ENCODE peak calls at places on chromosomes 3 and 15, in six cellular contexts. U, C, F, I, N and M are unnamed samples.

GRCh38 chr3:186772886-186773417 is 10.4 kb upstream of the EIF4A2 start:
- DNase-seq in U (peak), C (peak), F (peak), I (peak), N (no peak), M (no peak)

GRCh38 chr3:188608401-188608800 is 454.4 kb downstream of the LPP start:
- DNase-seq in U (no peak), C (no peak), F (no peak), I (no peak), N (no peak), M (no peak)

GRCh38 chr3:121096968-121097367 is 189.0 kb downstream of the STXBP5L start:
- DNase-seq in U (no peak), C (no peak), F (no peak), I (no peak), N (no peak), M (no peak)

GRCh38 chr3:184129012-184129411 is 6.1 kb upstream of the EIF2B5 start:
- DNase-seq in U (no peak), C (no peak), F (peak), I (no peak), N (peak), M (peak)

GRCh38 chr15:42688301-42688700 is 48.6 kb downstream of the CDAN1 start:
- DNase-seq in U (no peak), C (no peak), F (peak), I (no peak), N (peak), M (no peak)

GRCh38 chr3:487580-487979 is 291.0 kb downstream of the CHL1 start:
- DNase-seq in U (no peak), C (no peak), F (peak), I (no peak), N (peak), M (no peak)

GRCh38 chr3:161859870-161860450 is 363.4 kb downstream of the OTOL1 start:
- DNase-seq in U (no peak), C (no peak), F (no peak), I (no peak), N (no peak), M (no peak)

GRCh38 chr3:143171141-143171651 is 51.6 kb downstream of the CHST2 start:
- DNase-seq in U (no peak), C (no peak), F (no peak), I (no peak), N (no peak), M (peak)

GRCh38 chr15:56148099-56148498 is 95.6 kb downstream of the RFX7 start:
- DNase-seq in U (no peak), C (no peak), F (no peak), I (no peak), N (no peak), M (no peak)

GRCh38 chr3:55127565-55127964 is 199.7 kb upstream of the LRTM1 start:
- DNase-seq in U (no peak), C (no peak), F (no peak), I (no peak), N (no peak), M (no peak)

GRCh38 chr15:92683511-92683834 is 27.9 kb upstream of the FAM174B start:
- DNase-seq in U (peak), C (no peak), F (no peak), I (no peak), N (peak), M (no peak)

GRCh38 chr3:28916713-28917499 is 364.0 kb upstream of the RBMS3 start:
- DNase-seq in U (peak), C (no peak), F (peak), I (no peak), N (peak), M (peak)

GRCh38 chr3:171525437-171525836 is 65.2 kb upstream of the TNIK start:
- DNase-seq in U (no peak), C (no peak), F (no peak), I (no peak), N (no peak), M (no peak)

GRCh38 chr3:132635052-132635451 is 24.6 kb downstream of the ACAD11 start:
- DNase-seq in U (no peak), C (no peak), F (no peak), I (no peak), N (no peak), M (no peak)

GRCh38 chr3:158127250-158128219 is 17.6 kb downstream of the RSRC1 start:
- DNase-seq in U (no peak), C (no peak), F (peak), I (no peak), N (peak), M (peak)

GRCh38 chr15:76285241-76285825 is 25.9 kb downstream of the ETFA start:
- DNase-seq in U (no peak), C (no peak), F (peak), I (no peak), N (peak), M (peak)

GRCh38 chr3:20648294-20648693 is 462.3 kb upstream of the SGO1 start:
- DNase-seq in U (no peak), C (no peak), F (peak), I (no peak), N (peak), M (peak)

GRCh38 chr15:89999676-90000174 is 1.4 kb upstream of the ZNF710 start:
- DNase-seq in U (no peak), C (peak), F (peak), I (no peak), N (peak), M (peak)

GRCh38 chr3:99529265-99529664 is 109.1 kb upstream of the COL8A1 start:
- DNase-seq in U (no peak), C (no peak), F (no peak), I (no peak), N (no peak), M (peak)

GRCh38 chr3:169060037-169060436 is 603.5 kb downstream of the MECOM start:
- DNase-seq in U (no peak), C (no peak), F (peak), I (no peak), N (peak), M (no peak)

GRCh38 chr15:88615303-88616107 is 5.6 kb upstream of the AEN start:
- DNase-seq in U (no peak), C (peak), F (no peak), I (no peak), N (no peak), M (no peak)

GRCh38 chr3:98240133-98240532 is 23.9 kb upstream of the OR5H6 start:
- DNase-seq in U (no peak), C (no peak), F (peak), I (no peak), N (no peak), M (no peak)

GRCh38 chr15:35980719-35981118 is 434.8 kb upstream of the DPH6 start:
- DNase-seq in U (no peak), C (no peak), F (peak), I (no peak), N (no peak), M (peak)

GRCh38 chr15:36911322-36911944 is 188.9 kb downstream of the MEIS2 start:
- DNase-seq in U (no peak), C (no peak), F (peak), I (no peak), N (peak), M (peak)

GRCh38 chr3:186181901-186182300 is 73.0 kb upstream of the ETV5 start:
- DNase-seq in U (no peak), C (no peak), F (no peak), I (no peak), N (no peak), M (no peak)

GRCh38 chr3:60742606-60743145 is 508.6 kb downstream of the FHIT start:
- DNase-seq in U (peak), C (no peak), F (peak), I (no peak), N (peak), M (peak)

GRCh38 chr15:58361291-58361759 is 70.5 kb upstream of the LIPC start:
- DNase-seq in U (no peak), C (no peak), F (peak), I (no peak), N (peak), M (peak)

GRCh38 chr3:102031834-102032233 is 182.5 kb downstream of the NFKBIZ start:
- DNase-seq in U (no peak), C (no peak), F (no peak), I (no peak), N (no peak), M (no peak)

GRCh38 chr15:78070049-78070698 is 7.3 kb downstream of the TBC1D2B start:
- DNase-seq in U (no peak), C (no peak), F (peak), I (no peak), N (no peak), M (no peak)

GRCh38 chr3:64686446-64686908 is 1.3 kb downstream of the ADAMTS9 start:
- DNase-seq in U (no peak), C (peak), F (peak), I (no peak), N (peak), M (peak)

GRCh38 chr3:65664927-65665326 is 373.8 kb downstream of the MAGI1 start:
- DNase-seq in U (no peak), C (no peak), F (peak), I (no peak), N (no peak), M (no peak)

DNA sequence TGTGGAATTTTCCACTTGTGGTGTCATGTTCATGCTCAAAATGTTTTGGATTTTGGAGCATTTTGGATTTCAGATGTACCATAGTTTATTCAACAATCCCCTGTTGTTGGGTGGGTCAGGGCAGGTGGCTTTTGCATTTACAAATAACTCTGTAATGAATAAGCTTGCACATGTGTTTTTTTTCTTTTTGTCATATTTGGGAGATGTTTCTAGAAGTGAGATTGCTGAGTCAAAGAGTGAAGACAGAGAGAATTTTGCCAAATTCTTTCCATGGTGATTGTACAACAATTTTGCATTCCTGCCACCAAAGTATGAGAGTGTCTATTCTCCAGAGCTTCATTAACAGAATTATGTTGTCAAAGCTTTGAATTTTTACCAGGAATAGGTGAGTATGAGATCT is 62.5 kb upstream of the ADPGK start:
- DNase-seq in U (no peak), C (no peak), F (no peak), I (no peak), N (no peak), M (peak)
- TF ChIP-seq CTCF in U (no peak), C (no peak), F (no peak), I (no peak), N (no peak), M (peak)

GRCh38 chr3:73766599-73767378 is 142.0 kb upstream of the PDZRN3 start:
- DNase-seq in U (peak), C (no peak), F (peak), I (no peak), N (peak), M (peak)

GRCh38 chr3:73772599-73772998 is 147.9 kb upstream of the PDZRN3 start:
- DNase-seq in U (no peak), C (no peak), F (no peak), I (no peak), N (no peak), M (no peak)

GRCh38 chr3:73765878-73766564 is 141.3 kb upstream of the PDZRN3 start:
- DNase-seq in U (no peak), C (no peak), F (peak), I (no peak), N (no peak), M (no peak)

GRCh38 chr3:73772076-73772475 is 147.3 kb upstream of the PDZRN3 start:
- DNase-seq in U (no peak), C (no peak), F (no peak), I (no peak), N (no peak), M (peak)

GRCh38 chr3:73768594-73769308 is 144.0 kb upstream of the PDZRN3 start:
- DNase-seq in U (no peak), C (no peak), F (no peak), I (no peak), N (no peak), M (peak)
- TF ChIP-seq CTCF in U (no peak), C (no peak), F (no peak), I (no peak), N (no peak), M (peak)

GRCh38 chr15:65085990-65086679 is 9.6 kb downstream of the KBTBD13 start:
- DNase-seq in U (peak), C (peak), F (peak), I (no peak), N (peak), M (peak)
- TF ChIP-seq CTCF in U (peak), C (no peak), F (peak), I (no peak), N (peak), M (peak)

GRCh38 chr15:70892912-70893560 is 410 bp downstream of the LRRC49 start:
- DNase-seq in U (no peak), C (no peak), F (peak), I (no peak), N (peak), M (peak)
- TF ChIP-seq CTCF in U (peak), C (no peak), F (peak), I (no peak), N (peak), M (peak)

DNA sequence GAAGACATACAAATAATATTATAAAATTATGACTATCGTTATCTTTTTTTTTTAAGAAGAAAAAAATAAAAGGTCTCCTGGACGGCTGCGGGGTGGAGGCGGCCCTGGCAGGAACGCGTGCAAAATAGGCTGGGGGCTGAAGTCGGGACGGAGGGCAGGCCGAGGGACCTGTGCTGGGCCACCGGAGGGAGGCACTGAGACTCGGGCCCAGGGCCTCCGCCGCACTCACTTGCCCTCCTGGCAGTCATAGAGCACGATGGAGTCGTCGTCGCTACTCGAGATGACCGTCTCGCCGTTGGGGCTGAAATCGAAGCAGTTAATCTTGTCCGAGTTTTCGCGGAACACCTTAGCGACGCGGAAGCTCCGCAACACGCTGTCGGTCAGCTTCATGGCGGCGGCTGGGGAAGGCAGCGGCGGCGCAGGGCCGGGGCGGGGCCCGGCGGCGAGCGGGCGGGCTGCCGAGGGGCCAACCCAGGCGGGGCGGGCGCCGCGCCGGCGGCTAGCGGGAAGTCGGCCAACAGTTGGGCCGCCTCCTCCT is 408 bp downstream of the WDR82 start:
- DNase-seq in U (peak), C (no peak), F (peak), I (no peak), N (peak), M (no peak)
- TF ChIP-seq CTCF in U (peak), C (no peak), F (peak), I (peak), N (peak), M (no peak)

GRCh38 chr3:194339356-194339755 is 11.8 kb downstream of the CPN2 start:
- DNase-seq in U (no peak), C (no peak), F (no peak), I (no peak), N (no peak), M (no peak)
- TF ChIP-seq CTCF in U (no peak), C (no peak), F (peak), I (no peak), N (no peak), M (peak)

GRCh38 chr3:114597012-114597411 is 303.2 kb downstream of the TIGIT start:
- DNase-seq in U (no peak), C (no peak), F (no peak), I (no peak), N (peak), M (no peak)
- TF ChIP-seq CTCF in U (no peak), C (no peak), F (no peak), I (no peak), N (no peak), M (peak)

GRCh38 chr15:63462053-63462452 is 42.3 kb upstream of the USP3 start:
- DNase-seq in U (no peak), C (no peak), F (no peak), I (no peak), N (no peak), M (peak)

GRCh38 chr15:63458794-63459395 is 45.5 kb upstream of the USP3 start:
- DNase-seq in U (no peak), C (no peak), F (no peak), I (no peak), N (no peak), M (no peak)

GRCh38 chr15:63463030-63463429 is 41.4 kb upstream of the USP3 start:
- DNase-seq in U (no peak), C (no peak), F (no peak), I (no peak), N (no peak), M (no peak)

GRCh38 chr15:63460210-63461135 is 43.9 kb upstream of the USP3 start:
- DNase-seq in U (no peak), C (no peak), F (no peak), I (no peak), N (no peak), M (no peak)

DNA sequence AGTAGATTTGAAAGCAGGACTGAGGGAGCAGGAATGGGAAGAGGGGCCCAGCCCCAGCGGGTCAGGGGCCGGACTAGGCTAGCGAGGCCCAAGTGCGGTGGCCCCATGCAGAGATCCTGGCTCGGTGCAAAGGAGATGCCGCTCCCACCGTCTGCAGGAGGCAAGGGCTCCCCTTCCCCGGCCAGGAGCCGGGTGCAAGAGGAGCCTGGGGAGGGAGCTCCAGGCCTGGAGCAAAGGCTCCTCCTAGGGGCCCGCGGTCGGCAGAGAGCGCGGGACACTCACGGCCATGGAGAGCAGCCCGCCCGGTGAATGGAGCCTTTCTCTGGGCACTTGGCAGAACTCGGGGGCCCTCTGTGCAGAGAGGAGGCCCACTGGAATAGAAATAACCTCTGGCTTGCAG is 43.2 kb upstream of the USP3 start:
- DNase-seq in U (no peak), C (no peak), F (no peak), I (no peak), N (no peak), M (no peak)
- TF ChIP-seq CTCF in U (no peak), C (no peak), F (no peak), I (no peak), N (no peak), M (no peak)